ENCODE peak calls at places on chromosomes 7 and 10, in four cellular contexts. One of them, this sample, is unnamed.
A peak's percentile ranks its signal among the peaks of the same experiment; 100 is the strongest.

GRCh38 chr7:80879849-80880248 is 39.0 kb downstream of the SEMA3C start:
- DNase-seq in choroid plexus epithelial cell: peak; percentile 55
- DNase-seq in suprapubic skin: no peak
- DNase-seq in cardiac fibroblast: peak; percentile 37
- DNase-seq in this sample: peak; percentile 49

GRCh38 chr10:16686081-16686902 is 130.9 kb downstream of the RSU1 start:
- DNase-seq in choroid plexus epithelial cell: no peak
- DNase-seq in cardiac fibroblast: no peak
- DNase-seq in suprapubic skin: no peak
- DNase-seq in this sample: no peak

GRCh38 chr7:105678811-105679495 is 97.7 kb upstream of the EFCAB10 start:
- DNase-seq in suprapubic skin: peak; percentile 89
- DNase-seq in cardiac fibroblast: peak; percentile 62
- DNase-seq in choroid plexus epithelial cell: peak; percentile 29
- DNase-seq in this sample: no peak

GRCh38 chr7:36945612-36946400 is 221.5 kb upstream of the AOAH start:
- DNase-seq in choroid plexus epithelial cell: no peak
- DNase-seq in cardiac fibroblast: no peak
- DNase-seq in suprapubic skin: no peak
- DNase-seq in this sample: no peak

GRCh38 chr7:101915000-101915399 is 97.6 kb downstream of the CUX1 start:
- DNase-seq in choroid plexus epithelial cell: no peak
- DNase-seq in suprapubic skin: no peak
- DNase-seq in cardiac fibroblast: no peak
- DNase-seq in this sample: no peak

GRCh38 chr10:43090664-43091063 is 13.8 kb downstream of the RET start:
- DNase-seq in cardiac fibroblast: no peak
- DNase-seq in choroid plexus epithelial cell: no peak
- DNase-seq in suprapubic skin: no peak
- DNase-seq in this sample: no peak

GRCh38 chr10:72009062-72009429 is 44.9 kb downstream of the CHST3 start:
- DNase-seq in cardiac fibroblast: no peak
- DNase-seq in suprapubic skin: no peak
- DNase-seq in choroid plexus epithelial cell: no peak
- DNase-seq in this sample: no peak

GRCh38 chr10:133230023-133230319 is at the start of gene UTF1:
- DNase-seq in cardiac fibroblast: no peak
- DNase-seq in choroid plexus epithelial cell: no peak
- DNase-seq in suprapubic skin: no peak
- DNase-seq in this sample: no peak

GRCh38 chr10:3010819-3011422 is 56.4 kb upstream of the PFKP start:
- DNase-seq in choroid plexus epithelial cell: no peak
- DNase-seq in suprapubic skin: no peak
- DNase-seq in cardiac fibroblast: no peak
- DNase-seq in this sample: no peak

GRCh38 chr7:80450621-80451308 is 61.1 kb downstream of the GNAT3 start:
- DNase-seq in choroid plexus epithelial cell: peak; percentile 78
- DNase-seq in cardiac fibroblast: peak; percentile 48
- DNase-seq in suprapubic skin: no peak
- DNase-seq in this sample: peak; percentile 64

GRCh38 chr7:50266893-50267386 is 37.6 kb upstream of the IKZF1 start:
- DNase-seq in suprapubic skin: no peak
- DNase-seq in choroid plexus epithelial cell: no peak
- DNase-seq in cardiac fibroblast: no peak
- DNase-seq in this sample: no peak

GRCh38 chr10:120505056-120505455 is 48.0 kb downstream of the PLPP4 start:
- DNase-seq in suprapubic skin: no peak
- DNase-seq in cardiac fibroblast: no peak
- DNase-seq in choroid plexus epithelial cell: no peak
- DNase-seq in this sample: no peak

GRCh38 chr7:2071133-2071832 is 161.5 kb downstream of the MAD1L1 start:
- DNase-seq in suprapubic skin: no peak
- DNase-seq in choroid plexus epithelial cell: no peak
- DNase-seq in cardiac fibroblast: no peak
- DNase-seq in this sample: no peak

GRCh38 chr7:137454169-137455166 is 110.9 kb upstream of the PTN start:
- DNase-seq in choroid plexus epithelial cell: peak; percentile 93
- DNase-seq in suprapubic skin: peak; percentile 77
- DNase-seq in cardiac fibroblast: peak; percentile 83
- DNase-seq in this sample: peak; percentile 71

GRCh38 chr7:152006336-152006735 is 19.1 kb upstream of the GALNT11 start:
- DNase-seq in cardiac fibroblast: no peak
- DNase-seq in suprapubic skin: no peak
- DNase-seq in choroid plexus epithelial cell: peak; percentile 18
- DNase-seq in this sample: no peak

GRCh38 chr7:28666144-28666543 is 253.8 kb downstream of the CREB5 start:
- DNase-seq in cardiac fibroblast: peak; percentile 46
- DNase-seq in suprapubic skin: no peak
- DNase-seq in choroid plexus epithelial cell: no peak
- DNase-seq in this sample: peak; percentile 61

DNA sequence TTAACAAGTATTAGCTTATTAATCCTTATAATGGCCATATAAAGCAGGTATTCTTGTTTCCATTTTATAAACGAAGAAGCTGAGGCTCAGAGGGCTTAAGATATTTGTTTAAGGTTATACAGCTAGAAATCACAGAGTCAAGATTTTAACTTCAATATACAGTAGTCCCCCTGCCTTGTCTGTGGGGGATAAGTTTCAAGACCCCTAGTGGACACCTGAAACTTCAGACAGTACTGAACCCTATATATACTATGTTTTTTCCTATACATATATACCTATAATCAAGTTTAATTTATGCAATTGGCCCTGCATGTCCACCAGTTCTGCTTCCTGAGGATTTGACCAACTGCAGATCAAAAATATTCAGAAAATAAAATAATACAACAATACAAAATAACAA is 44.4 kb upstream of the STRIP2 start:
- DNase-seq in suprapubic skin: no peak
- DNase-seq in choroid plexus epithelial cell: no peak
- DNase-seq in cardiac fibroblast: no peak
- DNase-seq in this sample: no peak
- TF ChIP-seq CTCF in suprapubic skin: no peak
- TF ChIP-seq CTCF in choroid plexus epithelial cell: peak; percentile 10
- TF ChIP-seq CTCF in cardiac fibroblast: no peak
- TF ChIP-seq CTCF in this sample: no peak

GRCh38 chr10:44978213-44978569 is 418 bp downstream of the DEPP1 start:
- DNase-seq in choroid plexus epithelial cell: no peak
- DNase-seq in cardiac fibroblast: no peak
- DNase-seq in suprapubic skin: no peak
- DNase-seq in this sample: no peak

GRCh38 chr10:44975487-44976331 is 2.9 kb downstream of the DEPP1 start:
- DNase-seq in cardiac fibroblast: peak; percentile 79
- DNase-seq in choroid plexus epithelial cell: peak; percentile 95
- DNase-seq in suprapubic skin: peak; percentile 73
- DNase-seq in this sample: peak; percentile 81

GRCh38 chr10:44978570-44979280 is at the start of gene DEPP1:
- DNase-seq in cardiac fibroblast: peak; percentile 90
- DNase-seq in suprapubic skin: peak; percentile 92
- DNase-seq in choroid plexus epithelial cell: peak; percentile 96
- DNase-seq in this sample: peak; percentile 92

GRCh38 chr10:44976352-44977198 is 2.0 kb downstream of the DEPP1 start:
- DNase-seq in suprapubic skin: no peak
- DNase-seq in choroid plexus epithelial cell: peak; percentile 49
- DNase-seq in cardiac fibroblast: no peak
- DNase-seq in this sample: no peak

DNA sequence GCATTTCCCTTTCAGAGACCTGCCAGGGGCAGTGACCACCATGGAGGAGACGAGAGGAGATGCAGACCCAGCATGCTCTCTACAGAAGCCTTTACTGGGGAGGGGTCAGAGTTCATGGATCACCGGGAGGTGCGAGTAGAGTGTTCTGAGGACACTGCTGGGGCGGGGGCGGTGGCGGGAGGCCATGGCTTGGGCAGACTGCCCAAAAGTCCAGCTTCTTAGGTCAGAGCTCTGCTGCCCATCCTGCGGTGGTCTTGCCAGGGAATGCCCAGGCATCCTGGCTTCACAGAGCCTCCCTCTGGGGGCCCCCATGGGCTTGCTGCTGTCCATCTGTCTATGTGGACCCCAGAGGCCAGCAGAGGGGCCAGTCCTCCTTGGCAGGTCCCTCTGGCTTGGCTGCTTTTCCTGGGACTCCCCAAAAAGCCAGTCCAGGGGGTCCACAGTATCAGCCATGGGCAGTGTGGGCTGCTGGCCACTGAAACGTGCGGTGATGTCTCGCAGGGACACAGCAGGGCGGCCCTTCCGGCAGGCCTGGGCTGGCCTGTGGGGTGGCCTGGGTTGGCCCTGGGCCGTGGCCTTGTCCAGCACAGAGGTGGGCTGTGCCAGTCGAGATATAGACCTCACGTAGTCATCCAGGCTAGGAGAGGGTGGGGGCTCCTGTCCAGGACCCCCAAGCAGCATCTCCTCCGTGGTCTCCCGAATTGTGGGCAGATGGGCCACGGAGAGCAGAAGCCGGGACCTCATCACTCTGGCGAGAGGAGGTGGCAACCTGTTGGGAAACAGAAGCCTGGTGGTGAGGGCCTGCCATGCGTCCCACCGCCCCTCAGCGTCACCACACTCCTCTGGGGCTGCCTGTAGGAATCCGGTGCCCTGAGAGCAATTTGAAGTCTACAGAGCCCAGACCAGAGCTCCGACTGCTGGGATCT is 1.1 kb downstream of the DEPP1 start:
- DNase-seq in suprapubic skin: peak; percentile 64
- DNase-seq in choroid plexus epithelial cell: peak; percentile 39
- DNase-seq in cardiac fibroblast: no peak
- DNase-seq in this sample: no peak
- H3K4me3 ChIP-seq in suprapubic skin: peak overlapping the region; percentile 44
- H3K4me3 ChIP-seq in choroid plexus epithelial cell: peak overlapping the region; percentile 64
- H3K4me3 ChIP-seq in cardiac fibroblast: peak overlapping the region; percentile 72
- H3K4me3 ChIP-seq in this sample: peak overlapping the region; percentile 49

GRCh38 chr10:78390817-78391216 is 357.2 kb downstream of the RPS24 start:
- DNase-seq in suprapubic skin: no peak
- DNase-seq in choroid plexus epithelial cell: no peak
- DNase-seq in cardiac fibroblast: no peak
- DNase-seq in this sample: no peak

GRCh38 chr10:78393094-78393493 is 359.4 kb downstream of the RPS24 start:
- DNase-seq in suprapubic skin: no peak
- DNase-seq in cardiac fibroblast: no peak
- DNase-seq in choroid plexus epithelial cell: no peak
- DNase-seq in this sample: no peak

GRCh38 chr10:78396754-78397153 is 363.1 kb downstream of the RPS24 start:
- DNase-seq in cardiac fibroblast: no peak
- DNase-seq in suprapubic skin: no peak
- DNase-seq in choroid plexus epithelial cell: no peak
- DNase-seq in this sample: no peak

GRCh38 chr10:78395162-78395561 is 361.5 kb downstream of the RPS24 start:
- DNase-seq in suprapubic skin: no peak
- DNase-seq in choroid plexus epithelial cell: no peak
- DNase-seq in cardiac fibroblast: no peak
- DNase-seq in this sample: no peak

GRCh38 chr10:78394050-78394449 is 360.4 kb downstream of the RPS24 start:
- DNase-seq in cardiac fibroblast: no peak
- DNase-seq in choroid plexus epithelial cell: no peak
- DNase-seq in suprapubic skin: no peak
- DNase-seq in this sample: no peak
- TF ChIP-seq CTCF in cardiac fibroblast: no peak
- TF ChIP-seq CTCF in choroid plexus epithelial cell: no peak
- TF ChIP-seq CTCF in suprapubic skin: no peak
- TF ChIP-seq CTCF in this sample: no peak

GRCh38 chr10:26391701-26392695 is 46.1 kb upstream of the APBB1IP start:
- DNase-seq in cardiac fibroblast: no peak
- DNase-seq in choroid plexus epithelial cell: no peak
- DNase-seq in suprapubic skin: no peak
- DNase-seq in this sample: no peak
- H3K4me3 ChIP-seq in cardiac fibroblast: no peak overlapping the region
- H3K4me3 ChIP-seq in choroid plexus epithelial cell: no peak overlapping the region
- H3K4me3 ChIP-seq in suprapubic skin: no peak overlapping the region
- H3K4me3 ChIP-seq in this sample: no peak overlapping the region

DNA sequence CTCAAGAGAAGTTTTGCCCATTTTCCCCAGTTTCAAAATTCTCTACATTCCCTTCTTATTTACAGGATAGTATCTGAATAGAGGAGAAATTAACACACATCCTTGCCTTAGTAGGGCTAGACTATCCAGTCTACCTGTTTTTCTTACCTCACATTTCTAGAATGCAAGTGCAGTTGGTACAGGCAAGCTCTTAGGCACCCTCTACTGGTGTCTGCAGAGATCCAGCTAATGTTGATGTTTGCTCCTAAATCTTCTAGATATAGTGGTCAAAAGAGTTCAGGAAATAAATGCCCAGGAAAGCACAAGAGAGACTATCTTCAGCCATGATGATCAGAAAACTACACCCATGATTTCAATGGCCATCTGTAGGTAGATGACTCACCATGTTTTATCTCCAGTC is 205.3 kb downstream of the HTR7 start:
- DNase-seq in cardiac fibroblast: peak; percentile 59
- DNase-seq in choroid plexus epithelial cell: peak; percentile 76
- DNase-seq in suprapubic skin: no peak
- DNase-seq in this sample: peak; percentile 48
- TF ChIP-seq CTCF in cardiac fibroblast: peak; percentile 66
- TF ChIP-seq CTCF in choroid plexus epithelial cell: peak; percentile 83
- TF ChIP-seq CTCF in suprapubic skin: no peak
- TF ChIP-seq CTCF in this sample: peak; percentile 77

GRCh38 chr7:88357794-88358533 is 51.3 kb upstream of the STEAP4 start:
- DNase-seq in choroid plexus epithelial cell: peak; percentile 16
- DNase-seq in suprapubic skin: no peak
- DNase-seq in cardiac fibroblast: peak; percentile 31
- DNase-seq in this sample: no peak

GRCh38 chr7:88358881-88359280 is 52.2 kb upstream of the STEAP4 start:
- DNase-seq in choroid plexus epithelial cell: no peak
- DNase-seq in suprapubic skin: no peak
- DNase-seq in cardiac fibroblast: no peak
- DNase-seq in this sample: no peak

GRCh38 chr7:88358534-88358838 is 51.8 kb upstream of the STEAP4 start:
- DNase-seq in cardiac fibroblast: no peak
- DNase-seq in suprapubic skin: no peak
- DNase-seq in choroid plexus epithelial cell: no peak
- DNase-seq in this sample: no peak

GRCh38 chr7:88357295-88357694 is 50.6 kb upstream of the STEAP4 start:
- DNase-seq in choroid plexus epithelial cell: peak; percentile 33
- DNase-seq in suprapubic skin: no peak
- DNase-seq in cardiac fibroblast: peak; percentile 30
- DNase-seq in this sample: no peak

GRCh38 chr7:88354999-88355398 is 48.3 kb upstream of the STEAP4 start:
- DNase-seq in choroid plexus epithelial cell: no peak
- DNase-seq in cardiac fibroblast: no peak
- DNase-seq in suprapubic skin: no peak
- DNase-seq in this sample: no peak
- H3K4me3 ChIP-seq in choroid plexus epithelial cell: no peak overlapping the region
- H3K4me3 ChIP-seq in cardiac fibroblast: no peak overlapping the region
- H3K4me3 ChIP-seq in suprapubic skin: no peak overlapping the region
- H3K4me3 ChIP-seq in this sample: no peak overlapping the region

GRCh38 chr10:68223535-68224165 is 8.3 kb downstream of the ATOH7 start:
- DNase-seq in choroid plexus epithelial cell: no peak
- DNase-seq in suprapubic skin: no peak
- DNase-seq in cardiac fibroblast: no peak
- DNase-seq in this sample: no peak
- TF ChIP-seq CTCF in choroid plexus epithelial cell: peak; percentile 30
- TF ChIP-seq CTCF in suprapubic skin: no peak
- TF ChIP-seq CTCF in cardiac fibroblast: no peak
- TF ChIP-seq CTCF in this sample: peak; percentile 7

DNA sequence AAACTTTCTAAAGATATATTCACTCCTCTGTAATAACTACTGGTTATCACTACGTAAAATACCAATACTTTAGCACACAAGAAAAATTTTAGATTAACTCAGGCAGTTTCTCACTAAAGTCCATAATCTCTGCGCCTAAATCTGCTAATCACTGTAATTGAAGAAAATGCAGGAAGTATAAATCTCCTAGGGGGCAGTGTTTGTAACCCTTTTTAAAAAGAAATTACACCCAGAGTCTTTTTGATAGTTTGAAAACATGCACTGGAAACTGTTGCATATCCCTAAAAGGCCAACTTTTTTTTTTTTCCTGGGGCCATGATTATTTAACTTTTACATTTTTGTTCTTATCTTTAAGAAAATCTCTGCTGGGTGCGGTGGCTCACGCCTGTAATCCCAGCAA is 209.6 kb downstream of the KIAA1217 start:
- DNase-seq in suprapubic skin: no peak
- DNase-seq in choroid plexus epithelial cell: peak; percentile 37
- DNase-seq in cardiac fibroblast: peak; percentile 22
- DNase-seq in this sample: no peak
- H3K4me3 ChIP-seq in suprapubic skin: no peak overlapping the region
- H3K4me3 ChIP-seq in choroid plexus epithelial cell: no peak overlapping the region
- H3K4me3 ChIP-seq in cardiac fibroblast: no peak overlapping the region
- H3K4me3 ChIP-seq in this sample: no peak overlapping the region